ENCODE peak calls at places on chromosome 15, in five cellular contexts. L is AG04450; M is tibial artery; O is right cardiac atrium; X is CD4-positive, alpha-beta T cell. N is an unnamed sample. For H3K9me3, the result is how much of the 10 kb centered on the place peaks cover.

GRCh38 chr15:82530606-82531379 is 9.5 kb downstream of the RPS17 start:
- DNase-seq in L (no peak), M (peak), O (peak), X (peak), N (peak)

GRCh38 chr15:45642203-45642932 is 7.5 kb downstream of the SQOR start:
- DNase-seq in L (peak), M (peak), O (peak), X (no peak), N (peak)

GRCh38 chr15:43800286-43801136 is at the start of gene HYPK:
- DNase-seq in L (peak), M (peak), O (peak), X (peak), N (peak)

GRCh38 chr15:99955532-99955931 is 222.3 kb upstream of the LYSMD4 start:
- DNase-seq in L (no peak), M (no peak), O (no peak), X (no peak), N (no peak)

GRCh38 chr15:60548101-60548500 is 69.2 kb upstream of the ICE2 start:
- DNase-seq in L (no peak), M (no peak), O (no peak), X (peak), N (no peak)

GRCh38 chr15:79185199-79185598 is 94.6 kb upstream of the RASGRF1 start:
- DNase-seq in L (no peak), M (no peak), O (no peak), X (no peak), N (no peak)

GRCh38 chr15:77021088-77021481 is 26.2 kb downstream of the PSTPIP1 start:
- DNase-seq in L (no peak), M (no peak), O (no peak), X (no peak), N (peak)

GRCh38 chr15:59862191-59863155 is 141.6 kb upstream of the FOXB1 start:
- DNase-seq in L (no peak), M (no peak), O (no peak), X (no peak), N (no peak)

GRCh38 chr15:45794768-45795486 is 160.1 kb downstream of the SQOR start:
- DNase-seq in L (no peak), M (no peak), O (no peak), X (no peak), N (no peak)

GRCh38 chr15:31091531-31091930 is 10.0 kb downstream of the TRPM1 start:
- DNase-seq in L (no peak), M (no peak), O (no peak), X (no peak), N (no peak)

DNA sequence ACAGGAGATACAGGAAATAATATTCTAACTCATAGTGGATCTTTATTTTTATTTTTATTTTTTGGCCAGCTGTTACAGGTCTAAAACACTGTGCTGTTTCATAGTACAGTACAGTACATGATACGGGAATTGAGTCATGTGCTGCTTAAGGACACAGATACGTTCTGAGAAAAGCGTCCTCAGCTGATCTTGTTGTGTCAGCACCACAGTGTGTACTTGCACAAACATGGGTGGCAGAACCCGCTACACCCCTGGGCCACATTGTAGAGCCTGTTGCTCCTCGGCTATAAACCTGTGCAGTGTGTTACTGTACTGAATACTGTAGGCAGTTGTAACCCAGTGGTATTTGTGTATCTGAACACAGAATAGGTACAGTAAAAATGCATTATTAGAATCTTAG is 183.4 kb downstream of the OR4M2 start:
- DNase-seq in L (no peak), M (no peak), O (no peak), X (no peak), N (no peak)
- H3K9me3 ChIP-seq in L (half or more), M (under half), O (under half), X (under half), N (under half)

DNA sequence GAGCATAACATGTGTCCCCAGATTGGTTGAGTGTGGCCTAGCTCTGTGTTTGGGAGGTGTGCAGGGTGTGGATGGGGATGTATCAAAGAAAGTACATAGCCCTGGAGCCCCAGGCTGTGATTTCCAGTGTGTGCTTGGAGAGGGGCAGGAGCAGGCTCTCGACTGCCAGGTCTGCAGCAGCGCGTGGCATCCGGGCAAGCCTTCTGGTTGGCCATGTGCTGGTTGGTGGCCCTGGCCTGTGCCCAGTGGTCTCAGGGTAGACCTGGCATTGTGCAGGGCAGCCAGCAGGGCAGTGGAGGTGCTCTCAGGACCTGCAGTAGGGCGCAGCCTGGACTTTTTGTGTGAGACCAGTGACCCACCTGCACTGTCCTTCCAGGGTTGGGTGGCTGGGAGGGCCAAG is 231.5 kb downstream of the UBE3A start:
- DNase-seq in L (no peak), M (no peak), O (no peak), X (no peak), N (no peak)
- H3K9me3 ChIP-seq in L (half or more), M (under half), O (under half), X (under half), N (under half)

GRCh38 chr15:24054547-24055245 is 367.6 kb upstream of the NDN start:
- DNase-seq in L (no peak), M (no peak), O (no peak), X (no peak), N (no peak)
- H3K9me3 ChIP-seq in L (under half), M (under half), O (under half), X (under half), N (under half)

GRCh38 chr15:51909591-51909990 is 62.0 kb downstream of the LEO1 start:
- DNase-seq in L (no peak), M (no peak), O (no peak), X (no peak), N (no peak)
- H3K9me3 ChIP-seq in L (under half), M (under half), O (under half), X (under half), N (under half)

GRCh38 chr15:25226360-25226759 is 212.5 kb downstream of the UBE3A start:
- DNase-seq in L (no peak), M (no peak), O (peak), X (no peak), N (no peak)

GRCh38 chr15:25220834-25221233 is 218.0 kb downstream of the UBE3A start:
- DNase-seq in L (no peak), M (no peak), O (no peak), X (no peak), N (no peak)

GRCh38 chr15:25228261-25228660 is 210.6 kb downstream of the UBE3A start:
- DNase-seq in L (no peak), M (no peak), O (no peak), X (no peak), N (no peak)

DNA sequence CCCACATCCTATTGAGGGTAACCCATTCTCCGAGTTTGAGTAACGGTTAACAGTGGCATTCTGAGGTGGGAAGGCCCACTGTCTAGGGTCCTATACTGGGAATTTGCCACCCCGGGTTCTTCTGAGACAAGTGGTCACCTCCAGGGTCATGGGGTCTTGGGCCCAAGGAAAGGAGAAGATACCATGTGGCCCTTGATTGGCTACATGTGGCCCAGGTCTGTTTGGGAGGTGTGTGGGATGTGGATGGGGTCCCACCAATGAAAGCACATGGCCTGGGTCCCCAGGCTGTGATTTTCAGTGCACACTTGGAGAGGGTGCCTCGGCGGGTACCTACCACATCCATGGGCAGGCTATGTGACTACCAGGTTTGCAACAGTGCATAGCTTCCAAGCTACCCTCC is 214.4 kb downstream of the UBE3A start:
- DNase-seq in L (no peak), M (no peak), O (no peak), X (no peak), N (no peak)
- H3K9me3 ChIP-seq in L (half or more), M (under half), O (under half), X (under half), N (under half)

GRCh38 chr15:27679203-27679602 is 419.9 kb downstream of the OCA2 start:
- DNase-seq in L (no peak), M (no peak), O (no peak), X (no peak), N (no peak)

GRCh38 chr15:27683126-27683525 is 416.0 kb downstream of the OCA2 start:
- DNase-seq in L (no peak), M (no peak), O (no peak), X (no peak), N (no peak)

GRCh38 chr15:27679621-27680521 is 419.2 kb downstream of the OCA2 start:
- DNase-seq in L (no peak), M (no peak), O (no peak), X (no peak), N (no peak)

GRCh38 chr15:27677951-27678350 is 421.2 kb downstream of the OCA2 start:
- DNase-seq in L (no peak), M (no peak), O (no peak), X (no peak), N (no peak)

DNA sequence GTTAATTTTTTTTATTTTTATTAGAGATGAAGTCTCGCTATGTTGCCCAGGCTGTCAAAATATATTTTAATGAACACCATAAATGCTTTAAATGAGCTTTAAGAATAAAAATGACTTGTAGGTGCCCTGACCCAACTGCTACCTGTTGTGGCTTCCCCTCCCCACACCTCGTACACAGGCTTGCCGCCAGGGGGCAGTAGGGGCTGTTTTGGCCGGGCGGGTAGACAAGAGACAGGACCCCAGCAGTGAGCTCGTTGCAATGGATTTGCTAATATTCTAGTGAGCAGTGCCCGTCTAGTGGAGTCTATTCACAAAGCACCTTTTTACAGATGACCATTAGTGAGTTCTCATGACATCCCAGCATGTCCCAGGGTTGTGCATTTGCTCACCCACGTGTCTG is 418.1 kb downstream of the OCA2 start:
- DNase-seq in L (no peak), M (no peak), O (no peak), X (no peak), N (no peak)
- H3K9me3 ChIP-seq in L (under half), M (under half), O (under half), X (under half), N (under half)